ENCODE peak calls at places on chromosomes 2 and 18, in six cellular contexts. H is HCT116, D is HL-60, J is HepG2, K is K562, A is GM12878. W is an unnamed sample.

GRCh38 chr18:56812674-56813073 is 161.5 kb downstream of the WDR7 start:
- DNase-seq in K (no peak), J (no peak), D (no peak), H (no peak), A (no peak), W (no peak)

GRCh38 chr2:28380185-28380584 is 12.5 kb upstream of the FOSL2 start:
- DNase-seq in D (no peak), H (no peak), K (no peak), J (no peak), A (no peak), W (no peak)

GRCh38 chr2:117718048-117718447 is 96.4 kb upstream of the DDX18 start:
- DNase-seq in A (no peak), D (no peak), K (no peak), H (no peak), J (no peak), W (no peak)

GRCh38 chr2:74942263-74942662 is 16.2 kb upstream of the POLE4 start:
- DNase-seq in J (no peak), H (no peak), A (no peak), K (no peak), D (no peak), W (peak)

GRCh38 chr2:134683561-134684112 is 35.2 kb downstream of the TMEM163 start:
- DNase-seq in D (no peak), J (peak), H (no peak), K (no peak), A (peak), W (no peak)

GRCh38 chr2:128187032-128187654 is 96.1 kb downstream of the UGGT1 start:
- DNase-seq in K (no peak), J (no peak), A (no peak), H (no peak), D (no peak), W (no peak)

GRCh38 chr2:128491845-128492244 is 173.2 kb upstream of the HS6ST1 start:
- DNase-seq in J (no peak), D (no peak), H (no peak), A (no peak), K (no peak), W (peak)

GRCh38 chr2:148358375-148358774 is 286.2 kb upstream of the EPC2 start:
- DNase-seq in J (no peak), A (no peak), D (no peak), K (no peak), H (no peak), W (peak)

GRCh38 chr18:79367989-79368388 is 27.7 kb upstream of the NFATC1 start:
- DNase-seq in K (no peak), H (no peak), A (no peak), D (no peak), J (no peak), W (no peak)

GRCh38 chr2:176502619-176503018 is 233.4 kb downstream of the MTX2 start:
- DNase-seq in K (no peak), A (no peak), H (no peak), D (no peak), J (peak), W (no peak)

GRCh38 chr2:70903171-70903570 is 32.5 kb upstream of the ATP6V1B1 start:
- DNase-seq in J (no peak), A (no peak), H (no peak), D (no peak), K (no peak), W (no peak)

GRCh38 chr2:15799432-15799827 is 140.9 kb upstream of the MYCN start:
- DNase-seq in A (no peak), H (no peak), K (no peak), J (no peak), D (no peak), W (no peak)

GRCh38 chr2:188512456-188512855 is 220.8 kb downstream of the GULP1 start:
- DNase-seq in K (no peak), J (peak), H (no peak), A (no peak), D (no peak), W (peak)

GRCh38 chr2:226057914-226058313 is 658.4 kb downstream of the NYAP2 start:
- DNase-seq in K (no peak), H (no peak), A (no peak), D (peak), J (no peak), W (no peak)

GRCh38 chr2:230643576-230644291 is 68.9 kb upstream of the CAB39 start:
- DNase-seq in D (peak), H (no peak), K (no peak), J (no peak), A (no peak), W (no peak)

GRCh38 chr2:99342536-99342935 is 5.3 kb downstream of the EIF5B start:
- DNase-seq in J (no peak), D (no peak), K (no peak), A (no peak), H (no peak), W (no peak)

GRCh38 chr18:79538635-79539034 is 141.0 kb upstream of the CTDP1 start:
- DNase-seq in K (no peak), J (no peak), A (no peak), D (no peak), H (no peak), W (no peak)

GRCh38 chr2:239574054-239574433 is 173.2 kb upstream of the HDAC4 start:
- DNase-seq in A (no peak), J (no peak), K (no peak), H (no peak), D (no peak), W (no peak)

GRCh38 chr2:189854152-189854551 is 69.9 kb downstream of the PMS1 start:
- DNase-seq in H (no peak), J (no peak), A (no peak), D (no peak), K (no peak), W (no peak)

GRCh38 chr2:173134703-173135102 is 59.1 kb downstream of the MAP3K20 start:
- DNase-seq in D (peak), H (no peak), A (no peak), J (no peak), K (no peak), W (peak)

GRCh38 chr2:240966457-240966905 is 31.9 kb upstream of the SNED1 start:
- DNase-seq in K (no peak), H (no peak), D (no peak), J (no peak), A (no peak), W (no peak)

GRCh38 chr2:240965905-240966456 is 32.4 kb upstream of the SNED1 start:
- DNase-seq in J (no peak), H (no peak), D (peak), A (no peak), K (no peak), W (no peak)

GRCh38 chr2:240966906-240967680 is 31.3 kb upstream of the SNED1 start:
- DNase-seq in D (no peak), J (peak), H (no peak), K (no peak), A (no peak), W (no peak)

GRCh38 chr2:240968731-240969624 is 29.4 kb upstream of the SNED1 start:
- DNase-seq in D (no peak), A (no peak), K (no peak), H (no peak), J (peak), W (no peak)

DNA sequence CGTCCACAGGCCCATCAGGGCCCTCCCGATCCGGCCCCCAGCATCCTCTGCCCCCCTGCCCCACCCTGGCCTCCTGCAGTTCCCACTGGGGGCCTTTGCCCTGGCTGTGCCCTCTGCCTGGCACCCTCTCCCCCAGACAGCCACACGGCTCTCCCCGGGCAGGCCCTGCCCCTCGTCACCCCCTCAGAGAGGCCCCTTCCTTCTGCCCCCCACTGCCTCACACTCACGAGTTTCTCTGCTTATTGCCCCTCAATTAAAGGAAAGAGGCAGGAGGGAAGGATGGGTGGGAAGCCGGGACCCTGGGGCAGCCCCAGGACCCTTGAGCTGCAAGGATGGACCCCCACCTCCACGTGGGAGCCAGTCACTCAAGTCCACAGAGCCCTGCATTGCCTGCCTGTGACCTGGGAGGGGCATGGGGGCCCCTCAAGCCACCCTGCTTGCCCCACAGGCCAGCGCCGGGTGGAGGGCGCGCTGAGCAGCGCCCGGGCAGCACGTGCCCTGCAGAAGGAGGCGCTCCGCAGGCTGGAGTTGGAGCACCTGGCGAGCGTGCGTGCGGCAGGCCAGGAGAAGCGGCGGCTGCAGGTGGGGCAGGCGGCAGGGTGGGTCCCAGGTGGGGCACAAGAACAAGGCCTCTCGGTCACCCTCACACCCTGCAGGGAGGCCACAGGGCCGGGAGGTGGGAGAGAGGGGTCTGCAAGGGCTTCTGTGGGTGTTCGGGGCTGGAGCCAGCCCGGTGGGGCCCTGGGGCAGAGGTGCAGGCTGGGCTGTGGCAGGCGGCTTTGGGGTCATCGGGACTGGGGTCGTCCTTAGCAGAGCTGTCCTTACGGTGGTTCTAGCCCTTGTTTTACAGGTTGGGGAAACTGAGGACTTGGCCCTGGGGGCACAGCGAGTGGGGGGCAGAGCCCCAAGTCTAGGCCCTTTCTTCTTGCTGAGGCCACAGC is 30.5 kb upstream of the SNED1 start:
- DNase-seq in K (no peak), H (no peak), D (no peak), A (no peak), J (no peak), W (no peak)
- TF ChIP-seq REST in K (no peak), H (no peak), D (no peak), A (no peak), J (no peak), W (no peak)

GRCh38 chr18:76382265-76382664 is 112.8 kb downstream of the ZNF516 start:
- DNase-seq in D (no peak), A (no peak), K (no peak), J (no peak), H (no peak), W (no peak)
- TF ChIP-seq POLR2AphosphoS5 in D (no peak), A (no peak), K (no peak), J (no peak), H (no peak), W (no peak)

GRCh38 chr18:58527116-58528010 is 101.5 kb downstream of the ALPK2 start:
- DNase-seq in A (no peak), D (no peak), J (peak), H (no peak), K (no peak), W (no peak)
- TF ChIP-seq REST in A (no peak), D (no peak), J (no peak), H (no peak), K (no peak), W (no peak)

GRCh38 chr2:215049341-215049740 is 89.1 kb downstream of the ABCA12 start:
- DNase-seq in H (no peak), D (no peak), J (no peak), K (no peak), A (no peak), W (no peak)
- TF ChIP-seq POLR2AphosphoS5 in H (no peak), D (no peak), J (no peak), K (no peak), A (no peak), W (no peak)

DNA sequence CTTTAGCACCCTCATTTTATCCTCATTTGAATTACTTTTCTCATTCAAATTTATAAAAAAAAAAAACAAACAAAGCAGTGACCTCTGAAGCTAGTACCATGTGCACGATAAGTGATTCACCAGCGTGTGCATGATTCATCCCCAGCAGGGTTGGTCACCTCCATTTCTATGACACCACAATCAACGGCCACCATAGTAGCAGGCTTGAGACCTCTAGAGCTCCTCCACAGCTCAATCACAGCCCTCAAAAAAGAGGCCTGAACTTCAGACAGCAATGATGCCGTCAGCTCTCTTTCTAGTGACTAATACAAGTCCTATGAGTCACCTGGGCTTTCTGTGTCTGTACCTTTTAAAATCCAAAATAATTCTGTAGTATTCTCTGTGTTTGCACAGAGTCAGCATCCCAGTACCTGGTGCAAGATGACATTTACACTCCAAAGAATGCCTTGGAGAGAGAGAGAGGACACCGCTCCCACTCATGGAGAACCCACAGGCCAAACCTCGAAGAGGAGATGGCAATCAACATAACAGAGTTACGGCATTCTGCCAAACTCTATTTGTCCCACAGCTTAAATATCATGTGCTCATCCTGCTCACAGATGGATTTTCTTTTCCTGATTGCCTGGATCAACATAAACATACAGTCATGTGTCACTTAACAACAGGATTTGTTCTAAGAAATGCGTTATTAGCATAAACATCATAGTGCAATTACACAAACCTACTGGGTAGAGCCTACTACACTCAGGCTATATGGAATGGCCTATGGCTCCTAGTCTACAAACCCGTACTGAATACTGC is 58.7 kb downstream of the L3MBTL4 start:
- DNase-seq in A (no peak), D (no peak), J (no peak), H (no peak), K (no peak), W (no peak)
- TF ChIP-seq REST in A (no peak), D (no peak), J (no peak), H (no peak), K (no peak), W (no peak)

GRCh38 chr2:37862620-37863019 is 62.5 kb upstream of the RMDN2 start:
- DNase-seq in A (no peak), J (no peak), D (no peak), H (no peak), K (no peak), W (no peak)

GRCh38 chr2:37864217-37864616 is 60.9 kb upstream of the RMDN2 start:
- DNase-seq in J (no peak), A (no peak), H (no peak), D (no peak), K (no peak), W (no peak)

GRCh38 chr2:37866535-37866934 is 58.6 kb upstream of the RMDN2 start:
- DNase-seq in J (no peak), K (no peak), H (no peak), D (no peak), A (no peak), W (no peak)

GRCh38 chr2:37867166-37867565 is 57.9 kb upstream of the RMDN2 start:
- DNase-seq in J (no peak), D (no peak), K (no peak), A (no peak), H (no peak), W (no peak)

GRCh38 chr2:37865640-37866039 is 59.4 kb upstream of the RMDN2 start:
- DNase-seq in J (no peak), D (no peak), A (no peak), K (no peak), H (no peak), W (no peak)
- TF ChIP-seq POLR2AphosphoS5 in J (no peak), D (no peak), A (no peak), K (no peak), H (no peak), W (no peak)

GRCh38 chr2:86372641-86373502 is 35.4 kb upstream of the REEP1 start:
- DNase-seq in D (peak), K (no peak), H (peak), A (no peak), J (peak), W (peak)
- TF ChIP-seq REST in D (no peak), K (no peak), H (no peak), A (no peak), J (no peak), W (no peak)